ENCODE peak calls at places on chromosomes 12 and 14, in six cellular contexts. One of them, this sample, is unnamed.

GRCh38 chr12:94615284-94616216 is 34.8 kb downstream of the TMCC3 start:
- DNase-seq in cardiac fibroblast: peak
- DNase-seq in ELF-1: peak
- DNase-seq in sciatic nerve: no peak
- DNase-seq in activated naive CD4-positive, alpha-beta T cell treated with Interleukin-2 at 50 U/mL for 16 hours: no peak
- DNase-seq in midbrain: peak
- DNase-seq in this sample: no peak

GRCh38 chr12:92414383-92415065 is 268.9 kb upstream of the BTG1 start:
- DNase-seq in ELF-1: no peak
- DNase-seq in sciatic nerve: no peak
- DNase-seq in activated naive CD4-positive, alpha-beta T cell treated with Interleukin-2 at 50 U/mL for 16 hours: no peak
- DNase-seq in midbrain: no peak
- DNase-seq in cardiac fibroblast: peak
- DNase-seq in this sample: no peak

GRCh38 chr14:101563654-101564443 is 2.6 kb downstream of the DIO3 start:
- DNase-seq in midbrain: no peak
- DNase-seq in sciatic nerve: no peak
- DNase-seq in cardiac fibroblast: no peak
- DNase-seq in ELF-1: peak
- DNase-seq in activated naive CD4-positive, alpha-beta T cell treated with Interleukin-2 at 50 U/mL for 16 hours: no peak
- DNase-seq in this sample: no peak

GRCh38 chr12:6266431-6267006 is 44.0 kb upstream of the PLEKHG6 start:
- DNase-seq in midbrain: no peak
- DNase-seq in cardiac fibroblast: no peak
- DNase-seq in sciatic nerve: no peak
- DNase-seq in ELF-1: peak
- DNase-seq in activated naive CD4-positive, alpha-beta T cell treated with Interleukin-2 at 50 U/mL for 16 hours: no peak
- DNase-seq in this sample: no peak

GRCh38 chr12:26121841-26122680 is 2.8 kb downstream of the BHLHE41 start:
- DNase-seq in ELF-1: peak
- DNase-seq in cardiac fibroblast: peak
- DNase-seq in sciatic nerve: no peak
- DNase-seq in midbrain: no peak
- DNase-seq in activated naive CD4-positive, alpha-beta T cell treated with Interleukin-2 at 50 U/mL for 16 hours: peak
- DNase-seq in this sample: no peak

GRCh38 chr14:35825968-35826217 is 245 bp upstream of the BRMS1L start:
- DNase-seq in cardiac fibroblast: no peak
- DNase-seq in midbrain: no peak
- DNase-seq in sciatic nerve: no peak
- DNase-seq in ELF-1: no peak
- DNase-seq in activated naive CD4-positive, alpha-beta T cell treated with Interleukin-2 at 50 U/mL for 16 hours: no peak
- DNase-seq in this sample: no peak

GRCh38 chr14:93456356-93456755 is 25.6 kb downstream of the UNC79 start:
- DNase-seq in sciatic nerve: no peak
- DNase-seq in activated naive CD4-positive, alpha-beta T cell treated with Interleukin-2 at 50 U/mL for 16 hours: no peak
- DNase-seq in midbrain: no peak
- DNase-seq in ELF-1: no peak
- DNase-seq in cardiac fibroblast: no peak
- DNase-seq in this sample: no peak

GRCh38 chr12:32053881-32054624 is 52.6 kb upstream of the BICD1 start:
- DNase-seq in activated naive CD4-positive, alpha-beta T cell treated with Interleukin-2 at 50 U/mL for 16 hours: no peak
- DNase-seq in cardiac fibroblast: no peak
- DNase-seq in sciatic nerve: no peak
- DNase-seq in midbrain: no peak
- DNase-seq in ELF-1: no peak
- DNase-seq in this sample: no peak

GRCh38 chr12:49763006-49763591 is 21.7 kb downstream of the TMBIM6 start:
- DNase-seq in midbrain: peak
- DNase-seq in ELF-1: peak
- DNase-seq in sciatic nerve: peak
- DNase-seq in cardiac fibroblast: peak
- DNase-seq in activated naive CD4-positive, alpha-beta T cell treated with Interleukin-2 at 50 U/mL for 16 hours: peak
- DNase-seq in this sample: peak

GRCh38 chr12:111570090-111570961 is 28.8 kb downstream of the ATXN2 start:
- DNase-seq in activated naive CD4-positive, alpha-beta T cell treated with Interleukin-2 at 50 U/mL for 16 hours: no peak
- DNase-seq in midbrain: no peak
- DNase-seq in ELF-1: no peak
- DNase-seq in sciatic nerve: no peak
- DNase-seq in cardiac fibroblast: peak
- DNase-seq in this sample: no peak

GRCh38 chr12:130828895-130829294 is 10.2 kb downstream of the STX2 start:
- DNase-seq in cardiac fibroblast: no peak
- DNase-seq in ELF-1: no peak
- DNase-seq in activated naive CD4-positive, alpha-beta T cell treated with Interleukin-2 at 50 U/mL for 16 hours: no peak
- DNase-seq in midbrain: no peak
- DNase-seq in sciatic nerve: peak
- DNase-seq in this sample: no peak

GRCh38 chr12:15719230-15719629 is 70.0 kb downstream of the EPS8 start:
- DNase-seq in sciatic nerve: no peak
- DNase-seq in ELF-1: no peak
- DNase-seq in activated naive CD4-positive, alpha-beta T cell treated with Interleukin-2 at 50 U/mL for 16 hours: no peak
- DNase-seq in cardiac fibroblast: peak
- DNase-seq in midbrain: no peak
- DNase-seq in this sample: no peak

GRCh38 chr12:61629702-61630101 is 630.5 kb upstream of the USP15 start:
- DNase-seq in cardiac fibroblast: no peak
- DNase-seq in activated naive CD4-positive, alpha-beta T cell treated with Interleukin-2 at 50 U/mL for 16 hours: no peak
- DNase-seq in ELF-1: no peak
- DNase-seq in midbrain: no peak
- DNase-seq in sciatic nerve: no peak
- DNase-seq in this sample: no peak

GRCh38 chr14:105315211-105315721 is 718 bp downstream of the PACS2 start:
- DNase-seq in midbrain: no peak
- DNase-seq in ELF-1: no peak
- DNase-seq in activated naive CD4-positive, alpha-beta T cell treated with Interleukin-2 at 50 U/mL for 16 hours: peak
- DNase-seq in cardiac fibroblast: no peak
- DNase-seq in sciatic nerve: no peak
- DNase-seq in this sample: peak

GRCh38 chr12:16076553-16076952 is 165.4 kb downstream of the DERA start:
- DNase-seq in sciatic nerve: no peak
- DNase-seq in ELF-1: peak
- DNase-seq in activated naive CD4-positive, alpha-beta T cell treated with Interleukin-2 at 50 U/mL for 16 hours: no peak
- DNase-seq in cardiac fibroblast: peak
- DNase-seq in midbrain: no peak
- DNase-seq in this sample: no peak

GRCh38 chr12:80154261-80154660 is 54.9 kb downstream of the OTOGL start:
- DNase-seq in activated naive CD4-positive, alpha-beta T cell treated with Interleukin-2 at 50 U/mL for 16 hours: no peak
- DNase-seq in midbrain: no peak
- DNase-seq in sciatic nerve: no peak
- DNase-seq in cardiac fibroblast: peak
- DNase-seq in ELF-1: no peak
- DNase-seq in this sample: no peak

GRCh38 chr12:130198026-130198662 is 35.9 kb downstream of the FZD10 start:
- DNase-seq in cardiac fibroblast: no peak
- DNase-seq in activated naive CD4-positive, alpha-beta T cell treated with Interleukin-2 at 50 U/mL for 16 hours: no peak
- DNase-seq in sciatic nerve: no peak
- DNase-seq in midbrain: no peak
- DNase-seq in ELF-1: no peak
- DNase-seq in this sample: no peak

GRCh38 chr12:110234197-110235154 is 46.6 kb upstream of the ATP2A2 start:
- DNase-seq in cardiac fibroblast: peak
- DNase-seq in ELF-1: no peak
- DNase-seq in sciatic nerve: no peak
- DNase-seq in activated naive CD4-positive, alpha-beta T cell treated with Interleukin-2 at 50 U/mL for 16 hours: no peak
- DNase-seq in midbrain: no peak
- DNase-seq in this sample: no peak

GRCh38 chr12:26721800-26722199 is 111.2 kb downstream of the ITPR2 start:
- DNase-seq in midbrain: no peak
- DNase-seq in ELF-1: no peak
- DNase-seq in sciatic nerve: no peak
- DNase-seq in activated naive CD4-positive, alpha-beta T cell treated with Interleukin-2 at 50 U/mL for 16 hours: no peak
- DNase-seq in cardiac fibroblast: peak
- DNase-seq in this sample: no peak

GRCh38 chr12:2035421-2036080 is 17.2 kb upstream of the CACNA1C start:
- DNase-seq in sciatic nerve: no peak
- DNase-seq in midbrain: no peak
- DNase-seq in activated naive CD4-positive, alpha-beta T cell treated with Interleukin-2 at 50 U/mL for 16 hours: peak
- DNase-seq in cardiac fibroblast: no peak
- DNase-seq in ELF-1: no peak
- DNase-seq in this sample: no peak

GRCh38 chr14:33393895-33394405 is 455.3 kb downstream of the NPAS3 start:
- DNase-seq in midbrain: no peak
- DNase-seq in sciatic nerve: no peak
- DNase-seq in cardiac fibroblast: no peak
- DNase-seq in activated naive CD4-positive, alpha-beta T cell treated with Interleukin-2 at 50 U/mL for 16 hours: no peak
- DNase-seq in ELF-1: no peak
- DNase-seq in this sample: no peak

GRCh38 chr12:122517877-122518276 is 8.9 kb downstream of the RSRC2 start:
- DNase-seq in ELF-1: no peak
- DNase-seq in cardiac fibroblast: peak
- DNase-seq in midbrain: no peak
- DNase-seq in sciatic nerve: no peak
- DNase-seq in activated naive CD4-positive, alpha-beta T cell treated with Interleukin-2 at 50 U/mL for 16 hours: no peak
- DNase-seq in this sample: no peak

GRCh38 chr12:84811291-84811690 is 101.3 kb downstream of the SLC6A15 start:
- DNase-seq in cardiac fibroblast: peak
- DNase-seq in midbrain: no peak
- DNase-seq in ELF-1: no peak
- DNase-seq in sciatic nerve: no peak
- DNase-seq in activated naive CD4-positive, alpha-beta T cell treated with Interleukin-2 at 50 U/mL for 16 hours: no peak
- DNase-seq in this sample: no peak

GRCh38 chr12:12153596-12153995 is 82.9 kb downstream of the BCL2L14 start:
- DNase-seq in activated naive CD4-positive, alpha-beta T cell treated with Interleukin-2 at 50 U/mL for 16 hours: no peak
- DNase-seq in midbrain: no peak
- DNase-seq in ELF-1: no peak
- DNase-seq in cardiac fibroblast: no peak
- DNase-seq in sciatic nerve: no peak
- DNase-seq in this sample: no peak

GRCh38 chr12:4355843-4356327 is 23.6 kb downstream of the FGF23 start:
- DNase-seq in ELF-1: peak
- DNase-seq in sciatic nerve: no peak
- DNase-seq in cardiac fibroblast: peak
- DNase-seq in midbrain: no peak
- DNase-seq in activated naive CD4-positive, alpha-beta T cell treated with Interleukin-2 at 50 U/mL for 16 hours: peak
- DNase-seq in this sample: peak

GRCh38 chr14:100470523-100470897 is 116.7 kb downstream of the BEGAIN start:
- DNase-seq in cardiac fibroblast: no peak
- DNase-seq in activated naive CD4-positive, alpha-beta T cell treated with Interleukin-2 at 50 U/mL for 16 hours: no peak
- DNase-seq in midbrain: no peak
- DNase-seq in sciatic nerve: no peak
- DNase-seq in ELF-1: no peak
- DNase-seq in this sample: no peak

This sample was measured in T-helper 2 cell treated with Interferon-gamma antibody and Interleukin-4, amounts not matched to agents 5 μg/mL and 100 μg/mL, for 36 hours.